ENCODE peak calls at places on chromosomes 12 and 14, in six cellular contexts. One of them, this sample, is unnamed.

GRCh38 chr12:47752552-47752951 is 6.1 kb downstream of the RAPGEF3 start:
- DNase-seq in H1: no peak
- DNase-seq in HepG2: no peak
- DNase-seq in IMR-90: peak
- DNase-seq in HCT116: no peak
- DNase-seq in K562: no peak
- DNase-seq in this sample: no peak

GRCh38 chr12:622420-622819 is 40.8 kb downstream of the NINJ2 start:
- DNase-seq in HepG2: no peak
- DNase-seq in HCT116: no peak
- DNase-seq in K562: peak
- DNase-seq in H1: no peak
- DNase-seq in IMR-90: no peak
- DNase-seq in this sample: no peak

GRCh38 chr14:77882098-77882497 is 82.2 kb downstream of the ADCK1 start:
- DNase-seq in IMR-90: no peak
- DNase-seq in HepG2: no peak
- DNase-seq in H1: no peak
- DNase-seq in K562: no peak
- DNase-seq in HCT116: no peak
- DNase-seq in this sample: no peak

GRCh38 chr12:11719678-11720099 is 70.2 kb downstream of the ETV6 start:
- DNase-seq in H1: peak
- DNase-seq in HCT116: no peak
- DNase-seq in K562: no peak
- DNase-seq in IMR-90: peak
- DNase-seq in HepG2: no peak
- DNase-seq in this sample: no peak

GRCh38 chr12:56387152-56387551 is 24.5 kb upstream of the APOF start:
- DNase-seq in IMR-90: peak
- DNase-seq in K562: no peak
- DNase-seq in HepG2: no peak
- DNase-seq in HCT116: no peak
- DNase-seq in H1: no peak
- DNase-seq in this sample: no peak

GRCh38 chr12:123043536-123044001 is 63.1 kb downstream of the ARL6IP4 start:
- DNase-seq in HepG2: peak
- DNase-seq in K562: no peak
- DNase-seq in H1: peak
- DNase-seq in IMR-90: peak
- DNase-seq in HCT116: peak
- DNase-seq in this sample: peak

GRCh38 chr12:98645572-98646067 is 530 bp downstream of the APAF1 start:
- DNase-seq in HCT116: no peak
- DNase-seq in H1: no peak
- DNase-seq in HepG2: no peak
- DNase-seq in IMR-90: no peak
- DNase-seq in K562: peak
- DNase-seq in this sample: peak

GRCh38 chr14:101069666-101070362 is 166.3 kb upstream of the RTL1 start:
- DNase-seq in IMR-90: no peak
- DNase-seq in HepG2: no peak
- DNase-seq in HCT116: no peak
- DNase-seq in H1: no peak
- DNase-seq in K562: no peak
- DNase-seq in this sample: no peak

GRCh38 chr12:16136206-16136605 is 141.3 kb downstream of the SLC15A5 start:
- DNase-seq in HCT116: no peak
- DNase-seq in K562: no peak
- DNase-seq in HepG2: no peak
- DNase-seq in IMR-90: no peak
- DNase-seq in H1: no peak
- DNase-seq in this sample: no peak

GRCh38 chr14:77151245-77151644 is 9.7 kb upstream of the ZDHHC22 start:
- DNase-seq in H1: no peak
- DNase-seq in HepG2: no peak
- DNase-seq in HCT116: no peak
- DNase-seq in IMR-90: no peak
- DNase-seq in K562: peak
- DNase-seq in this sample: peak

GRCh38 chr12:30181334-30181733 is 397.6 kb upstream of the TMTC1 start:
- DNase-seq in HepG2: no peak
- DNase-seq in IMR-90: no peak
- DNase-seq in K562: no peak
- DNase-seq in H1: no peak
- DNase-seq in HCT116: no peak
- DNase-seq in this sample: no peak

GRCh38 chr12:40208707-40209106 is 16.1 kb upstream of the LRRK2 start:
- DNase-seq in HepG2: no peak
- DNase-seq in K562: no peak
- DNase-seq in IMR-90: no peak
- DNase-seq in H1: no peak
- DNase-seq in HCT116: no peak
- DNase-seq in this sample: no peak

GRCh38 chr12:29073631-29074239 is 75.3 kb upstream of the FAR2 start:
- DNase-seq in HCT116: peak
- DNase-seq in H1: no peak
- DNase-seq in K562: peak
- DNase-seq in IMR-90: peak
- DNase-seq in HepG2: peak
- DNase-seq in this sample: peak

GRCh38 chr14:103872492-103873113 is 25.2 kb upstream of the PPP1R13B start:
- DNase-seq in IMR-90: no peak
- DNase-seq in HCT116: no peak
- DNase-seq in H1: no peak
- DNase-seq in HepG2: no peak
- DNase-seq in K562: no peak
- DNase-seq in this sample: no peak

GRCh38 chr12:43696154-43696553 is 62.4 kb downstream of the PUS7L start:
- DNase-seq in IMR-90: no peak
- DNase-seq in H1: no peak
- DNase-seq in K562: no peak
- DNase-seq in HepG2: no peak
- DNase-seq in HCT116: no peak
- DNase-seq in this sample: no peak

GRCh38 chr14:74314576-74314975 is 11.8 kb upstream of the ABCD4 start:
- DNase-seq in HepG2: no peak
- DNase-seq in H1: no peak
- DNase-seq in HCT116: no peak
- DNase-seq in K562: no peak
- DNase-seq in IMR-90: no peak
- DNase-seq in this sample: no peak

GRCh38 chr12:116166306-116166705 is 111.2 kb downstream of the MED13L start:
- DNase-seq in H1: no peak
- DNase-seq in K562: no peak
- DNase-seq in HCT116: no peak
- DNase-seq in HepG2: no peak
- DNase-seq in IMR-90: no peak
- DNase-seq in this sample: no peak

GRCh38 chr12:68163546-68164210 is 4.1 kb upstream of the IFNG start:
- DNase-seq in H1: no peak
- DNase-seq in HCT116: no peak
- DNase-seq in IMR-90: no peak
- DNase-seq in K562: no peak
- DNase-seq in HepG2: no peak
- DNase-seq in this sample: no peak

GRCh38 chr12:51403744-51404143 is 12.5 kb upstream of the GALNT6 start:
- DNase-seq in K562: no peak
- DNase-seq in IMR-90: no peak
- DNase-seq in H1: no peak
- DNase-seq in HepG2: no peak
- DNase-seq in HCT116: no peak
- DNase-seq in this sample: no peak

GRCh38 chr12:131755305-131756113 is 44.6 kb downstream of the SFSWAP start:
- DNase-seq in HepG2: peak
- DNase-seq in H1: no peak
- DNase-seq in K562: peak
- DNase-seq in IMR-90: peak
- DNase-seq in HCT116: peak
- DNase-seq in this sample: peak

GRCh38 chr12:111308473-111308872 is 60.4 kb downstream of the PHETA1 start:
- DNase-seq in IMR-90: no peak
- DNase-seq in HCT116: no peak
- DNase-seq in H1: no peak
- DNase-seq in K562: no peak
- DNase-seq in HepG2: no peak
- DNase-seq in this sample: no peak

GRCh38 chr14:105495101-105495989 is 4.3 kb downstream of the TEDC1 start:
- DNase-seq in K562: no peak
- DNase-seq in HepG2: no peak
- DNase-seq in IMR-90: no peak
- DNase-seq in H1: no peak
- DNase-seq in HCT116: no peak
- DNase-seq in this sample: no peak

GRCh38 chr14:96187216-96188050 is 17.2 kb upstream of the BDKRB2 start:
- DNase-seq in HepG2: no peak
- DNase-seq in HCT116: no peak
- DNase-seq in H1: no peak
- DNase-seq in K562: no peak
- DNase-seq in IMR-90: peak
- DNase-seq in this sample: no peak

GRCh38 chr12:49872781-49873181 is 29.9 kb upstream of the BCDIN3D start:
- DNase-seq in HepG2: no peak
- DNase-seq in IMR-90: peak
- DNase-seq in K562: no peak
- DNase-seq in H1: no peak
- DNase-seq in HCT116: no peak
- DNase-seq in this sample: no peak

DNA sequence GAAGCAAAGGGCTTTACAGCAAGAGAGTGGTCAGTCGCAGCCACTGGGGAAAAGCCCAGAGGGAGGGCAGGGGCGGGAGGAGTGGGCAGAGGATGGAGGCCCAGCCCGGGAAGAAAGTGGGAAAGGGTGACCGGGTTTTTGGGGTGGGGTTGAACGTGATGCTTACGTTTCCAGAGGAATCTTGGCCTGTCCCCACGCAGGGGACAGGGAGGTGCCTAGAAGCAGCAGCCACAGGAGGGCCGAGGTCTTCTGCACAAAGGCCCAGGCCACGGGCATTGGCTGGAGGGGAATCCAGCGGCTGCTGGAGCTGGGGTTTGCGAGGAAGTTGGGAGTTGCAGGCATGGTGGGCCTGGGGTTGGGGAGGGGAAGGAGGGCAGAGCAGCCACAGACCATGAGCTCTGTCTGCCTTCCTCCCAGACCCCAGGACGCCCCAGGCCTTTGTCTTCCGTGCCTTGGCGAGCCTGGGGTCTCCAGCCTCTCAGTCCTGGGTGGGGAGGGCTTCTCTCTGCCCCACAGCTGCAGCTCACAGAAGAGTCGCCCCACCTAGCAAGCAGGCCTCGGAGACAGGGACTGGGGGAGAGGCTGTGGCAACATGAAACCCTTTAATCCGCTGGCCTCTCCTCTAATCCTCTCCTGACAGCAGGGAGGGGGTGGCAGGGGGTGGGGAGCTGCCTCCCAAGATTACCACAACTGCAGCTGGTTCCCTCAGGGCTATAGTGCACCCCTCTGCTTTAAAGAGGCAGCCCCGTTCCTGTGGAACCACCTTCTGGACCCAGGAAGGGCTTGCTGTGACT is at the start of gene CACNA2D4:
- DNase-seq in H1: no peak
- DNase-seq in IMR-90: no peak
- DNase-seq in HepG2: no peak
- DNase-seq in HCT116: no peak
- DNase-seq in K562: no peak
- DNase-seq in this sample: no peak
- H3K4me2 ChIP-seq in H1: peak
- H3K4me2 ChIP-seq in IMR-90: no peak
- H3K4me2 ChIP-seq in HepG2: no peak
- H3K4me2 ChIP-seq in HCT116: no peak
- H3K4me2 ChIP-seq in K562: peak
- H3K4me2 ChIP-seq in this sample: no peak

DNA sequence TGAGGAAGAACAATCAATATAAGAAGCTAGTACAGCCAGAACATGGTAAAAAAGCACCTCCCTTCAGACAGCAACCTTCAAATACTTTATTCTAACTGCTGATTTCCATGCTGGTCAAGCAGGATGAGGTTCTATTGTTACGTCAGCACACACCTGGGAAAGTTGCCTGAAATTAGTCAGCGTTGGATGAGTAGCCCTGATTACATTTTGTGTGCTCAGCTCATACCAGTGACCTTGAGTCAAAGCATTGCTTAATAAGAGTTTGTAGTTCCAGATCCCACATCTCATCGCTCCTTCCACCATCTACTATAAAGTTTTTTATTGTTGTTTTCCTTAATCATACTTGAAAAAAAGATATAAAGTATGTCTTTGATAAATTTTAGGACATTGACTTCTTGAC is 361.5 kb downstream of the EGLN3 start:
- DNase-seq in IMR-90: peak
- DNase-seq in HepG2: no peak
- DNase-seq in K562: no peak
- DNase-seq in H1: no peak
- DNase-seq in HCT116: no peak
- DNase-seq in this sample: no peak
- TF ChIP-seq CEBPB in IMR-90: peak
- TF ChIP-seq CEBPB in HepG2: peak
- TF ChIP-seq CEBPB in K562: no peak
- TF ChIP-seq CEBPB in H1: no peak
- TF ChIP-seq CEBPB in HCT116: no peak
- TF ChIP-seq CEBPB in this sample: no peak

DNA sequence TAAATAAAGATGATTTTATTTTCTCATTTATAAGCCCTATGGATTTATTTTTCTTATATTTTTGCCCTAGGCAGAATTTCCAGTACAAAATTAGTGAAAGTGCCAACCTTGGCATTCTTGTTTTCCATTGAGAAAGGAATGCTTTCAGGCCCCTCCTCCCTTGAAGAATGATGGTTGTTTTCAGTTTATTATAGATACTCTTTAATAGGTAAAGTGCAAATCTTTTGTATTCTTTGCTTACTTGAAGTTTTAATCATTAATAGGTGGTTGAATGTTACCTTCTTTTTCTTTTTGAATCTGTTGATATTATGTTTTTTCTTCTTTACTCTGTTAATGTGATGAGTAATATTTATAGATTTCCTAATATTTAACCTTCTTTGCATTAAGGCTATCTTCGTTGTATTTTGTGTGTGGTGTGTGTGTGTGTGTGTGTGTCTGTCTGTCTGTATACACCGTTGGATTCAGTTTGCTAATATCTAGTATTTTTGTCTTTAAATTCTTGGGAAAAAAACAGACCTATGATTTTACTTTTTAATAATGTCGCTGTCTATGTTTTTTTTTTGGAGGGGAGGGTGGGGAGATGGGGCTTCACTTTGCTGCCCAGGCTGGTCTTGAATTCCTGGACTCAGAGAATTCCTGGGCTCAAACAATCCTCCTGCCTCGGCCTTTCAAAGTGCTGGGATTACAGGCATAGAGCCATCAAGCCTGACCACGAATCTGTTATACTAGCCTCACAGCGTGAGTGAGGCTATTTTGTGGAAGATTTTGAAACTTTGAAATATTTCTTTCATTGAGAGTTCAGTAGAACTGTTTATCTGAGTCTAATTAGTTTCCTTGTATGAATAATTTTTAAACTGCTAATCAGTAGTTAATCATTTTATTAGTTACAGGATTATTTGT is 13.5 kb downstream of the SRGAP1 start:
- DNase-seq in K562: no peak
- DNase-seq in IMR-90: peak
- DNase-seq in H1: no peak
- DNase-seq in HCT116: no peak
- DNase-seq in HepG2: no peak
- DNase-seq in this sample: no peak
- H3K4me2 ChIP-seq in K562: no peak
- H3K4me2 ChIP-seq in IMR-90: peak
- H3K4me2 ChIP-seq in H1: no peak
- H3K4me2 ChIP-seq in HCT116: peak
- H3K4me2 ChIP-seq in HepG2: no peak
- H3K4me2 ChIP-seq in this sample: peak

GRCh38 chr14:68894802-68895201 is 84.3 kb downstream of the ACTN1 start:
- DNase-seq in IMR-90: peak
- DNase-seq in K562: no peak
- DNase-seq in H1: no peak
- DNase-seq in HCT116: no peak
- DNase-seq in HepG2: no peak
- DNase-seq in this sample: no peak
- TF ChIP-seq CEBPB in IMR-90: no peak
- TF ChIP-seq CEBPB in K562: no peak
- TF ChIP-seq CEBPB in H1: no peak
- TF ChIP-seq CEBPB in HCT116: no peak
- TF ChIP-seq CEBPB in HepG2: no peak
- TF ChIP-seq CEBPB in this sample: no peak

This sample was measured in A549.